ENCODE peak calls at places on chromosome 22, in ten cellular contexts. B is tibial artery, N is Peyer's patch, P is DND-41, Q is IMR-90, R is esophagus squamous epithelium, K is sigmoid colon, Z is cardiac muscle cell, W is stomach, S is A549. X is an unnamed sample.
A peak's percentile ranks its signal among the peaks of the same experiment; 100 is the strongest.

GRCh38 chr22:42277988-42278776 is 7.7 kb upstream of the TCF20 start:
- DNase-seq in S (no peak), K (peak; percentile 60), P (no peak), W (no peak), R (no peak), Q (no peak), B (no peak), Z (peak; percentile 22), N (peak; percentile 66), X (no peak)

GRCh38 chr22:23533328-23533762 is 46.7 kb downstream of the IGLL1 start:
- DNase-seq in K (peak; percentile 56), Z (peak; percentile 61), W (no peak), S (peak; percentile 58), R (no peak), B (peak; percentile 19), P (peak; percentile 82), Q (peak; percentile 10), N (no peak), X (no peak)

GRCh38 chr22:21808130-21808529 is 59.3 kb downstream of the MAPK1 start:
- DNase-seq in R (no peak), Q (no peak), W (no peak), K (no peak), N (no peak), S (no peak), Z (no peak), P (no peak), B (no peak), X (no peak)

GRCh38 chr22:37243402-37244113 is 511 bp downstream of the RAC2 start:
- DNase-seq in S (no peak), P (peak; percentile 82), W (no peak), K (no peak), N (peak; percentile 58), B (no peak), Q (no peak), R (no peak), Z (no peak), X (peak; percentile 21)

GRCh38 chr22:30221121-30221992 is 25.2 kb downstream of the LIF start:
- DNase-seq in P (peak; percentile 98), S (no peak), R (no peak), K (no peak), N (peak; percentile 80), Q (no peak), B (no peak), W (no peak), Z (no peak), X (no peak)

GRCh38 chr22:46027219-46028068 is 50.5 kb upstream of the WNT7B start:
- DNase-seq in K (peak; percentile 80), B (peak; percentile 59), S (no peak), Z (no peak), Q (no peak), N (peak; percentile 86), R (no peak), W (peak; percentile 76), P (no peak), X (peak; percentile 85)

GRCh38 chr22:40670058-40670457 is 9.2 kb upstream of the MCHR1 start:
- DNase-seq in S (no peak), N (no peak), K (no peak), Z (no peak), P (no peak), Q (no peak), R (no peak), B (no peak), W (no peak), X (no peak)

GRCh38 chr22:22037740-22038139 is 55.2 kb upstream of the TOP3B start:
- DNase-seq in Q (peak; percentile 91), Z (peak; percentile 50), N (no peak), P (no peak), S (no peak), K (no peak), R (no peak), W (no peak), B (no peak), X (no peak)

GRCh38 chr22:36015806-36016519 is 12.7 kb downstream of the RBFOX2 start:
- DNase-seq in N (no peak), P (no peak), K (no peak), B (no peak), Z (no peak), W (no peak), S (no peak), Q (no peak), R (no peak), X (no peak)

GRCh38 chr22:39954584-39955055 is 5.6 kb upstream of the TMA7B start:
- DNase-seq in R (no peak), N (no peak), Z (peak; percentile 96), Q (peak; percentile 94), B (no peak), P (no peak), W (no peak), S (no peak), K (no peak), X (no peak)

DNA sequence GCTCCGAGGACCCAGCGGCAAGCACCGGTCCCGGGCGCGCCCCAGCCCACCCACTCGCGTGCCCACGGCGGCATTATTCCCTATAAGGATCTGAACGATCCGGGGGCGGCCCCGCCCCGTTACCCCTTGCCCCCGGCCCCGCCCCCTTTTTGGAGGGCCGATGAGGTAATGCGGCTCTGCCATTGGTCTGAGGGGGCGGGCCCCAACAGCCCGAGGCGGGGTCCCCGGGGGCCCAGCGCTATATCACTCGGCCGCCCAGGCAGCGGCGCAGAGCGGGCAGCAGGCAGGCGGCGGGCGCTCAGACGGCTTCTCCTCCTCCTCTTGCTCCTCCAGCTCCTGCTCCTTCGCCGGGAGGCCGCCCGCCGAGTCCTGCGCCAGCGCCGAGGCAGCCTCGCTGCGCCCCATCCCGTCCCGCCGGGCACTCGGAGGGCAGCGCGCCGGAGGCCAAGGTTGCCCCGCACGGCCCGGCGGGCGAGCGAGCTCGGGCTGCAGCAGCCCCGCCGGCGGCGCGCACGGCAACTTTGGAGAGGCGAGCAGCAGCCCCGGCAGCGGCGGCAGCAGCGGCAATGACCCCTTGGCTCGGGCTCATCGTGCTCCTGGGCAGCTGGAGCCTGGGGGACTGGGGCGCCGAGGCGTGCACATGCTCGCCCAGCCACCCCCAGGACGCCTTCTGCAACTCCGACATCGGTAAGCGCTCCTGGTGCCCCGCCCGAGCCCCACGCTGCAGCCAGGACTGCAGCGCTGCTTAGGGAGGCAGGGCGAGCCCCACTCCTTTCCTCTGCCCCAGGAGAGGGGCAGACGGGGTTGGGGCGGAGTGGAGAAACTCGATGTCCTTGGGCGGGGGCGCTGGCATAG is at the start of gene TIMP3:
- DNase-seq in P (no peak), N (peak; percentile 80), S (peak; percentile 7), W (peak; percentile 63), Z (peak; percentile 88), K (peak; percentile 96), R (no peak), Q (peak; percentile 82), B (peak; percentile 90), X (peak; percentile 94)
- H3K4me1 ChIP-seq in P (peaks cover 9% of the 10 kb centered on the region), N (no peaks in the 10 kb centered on the region), S (no peaks in the 10 kb centered on the region), W (peaks cover 47% of the 10 kb centered on the region), Z (peaks cover 27% of the 10 kb centered on the region), K (peaks cover 40% of the 10 kb centered on the region), R (peaks cover 68% of the 10 kb centered on the region), Q (peaks cover 17% of the 10 kb centered on the region), B (peaks cover 18% of the 10 kb centered on the region), X (no peaks in the 10 kb centered on the region)

GRCh38 chr22:44617828-44618227 is 84.2 kb upstream of the PRR5 start:
- DNase-seq in R (no peak), W (no peak), N (no peak), P (no peak), Z (no peak), Q (no peak), K (no peak), B (no peak), S (no peak), X (no peak)
- TF ChIP-seq CTCF in R (no peak), W (no peak), N (no peak), P (no peak), Z (no peak), Q (no peak), K (no peak), B (no peak), S (no peak), X (no peak)

GRCh38 chr22:47236718-47237117 is 474.3 kb downstream of the TBC1D22A start:
- DNase-seq in W (no peak), K (no peak), P (no peak), R (no peak), Z (no peak), S (no peak), B (no peak), N (no peak), Q (no peak), X (no peak)

GRCh38 chr22:47238886-47239860 is 476.7 kb downstream of the TBC1D22A start:
- DNase-seq in S (no peak), K (no peak), N (no peak), W (no peak), R (no peak), P (no peak), Q (no peak), Z (no peak), B (no peak), X (no peak)

GRCh38 chr22:47245286-47245685 is 482.8 kb downstream of the TBC1D22A start:
- DNase-seq in N (no peak), P (no peak), S (no peak), W (no peak), R (no peak), Q (no peak), Z (no peak), K (no peak), B (no peak), X (no peak)

GRCh38 chr22:47237890-47238480 is 475.5 kb downstream of the TBC1D22A start:
- DNase-seq in P (no peak), N (no peak), Z (no peak), W (no peak), K (no peak), S (no peak), B (no peak), R (no peak), Q (no peak), X (no peak)

DNA sequence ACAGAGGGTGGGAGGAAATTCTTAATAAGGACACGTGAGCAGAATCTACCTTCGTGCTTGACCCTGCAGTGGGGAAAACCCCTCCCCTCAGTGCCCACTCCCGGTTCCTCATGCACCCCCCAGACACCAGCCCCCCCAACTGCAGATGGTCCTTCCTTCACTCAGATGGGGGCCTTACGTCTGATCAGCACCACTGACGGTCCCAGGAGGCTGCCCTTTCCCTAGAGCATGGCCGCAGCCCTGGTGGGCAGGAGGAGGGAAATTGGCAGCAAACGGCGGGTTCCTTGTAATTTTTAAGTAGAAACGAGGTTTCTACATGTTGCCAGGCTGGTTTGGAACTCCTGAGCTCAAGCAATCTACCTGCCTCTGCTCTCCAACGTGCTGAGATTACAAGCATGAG is 477.7 kb downstream of the TBC1D22A start:
- DNase-seq in Q (no peak), S (no peak), K (no peak), P (no peak), R (no peak), Z (no peak), W (no peak), N (no peak), B (no peak), X (no peak)
- H3K9me3 ChIP-seq in Q (no peaks in the 10 kb centered on the region), S (peaks cover 6% of the 10 kb centered on the region), K (no peaks in the 10 kb centered on the region), P (no peaks in the 10 kb centered on the region), R (no peaks in the 10 kb centered on the region), Z (peaks cover 5% of the 10 kb centered on the region), W (peaks cover 11% of the 10 kb centered on the region), N (no peaks in the 10 kb centered on the region), B (no peaks in the 10 kb centered on the region), X (no peaks in the 10 kb centered on the region)

DNA sequence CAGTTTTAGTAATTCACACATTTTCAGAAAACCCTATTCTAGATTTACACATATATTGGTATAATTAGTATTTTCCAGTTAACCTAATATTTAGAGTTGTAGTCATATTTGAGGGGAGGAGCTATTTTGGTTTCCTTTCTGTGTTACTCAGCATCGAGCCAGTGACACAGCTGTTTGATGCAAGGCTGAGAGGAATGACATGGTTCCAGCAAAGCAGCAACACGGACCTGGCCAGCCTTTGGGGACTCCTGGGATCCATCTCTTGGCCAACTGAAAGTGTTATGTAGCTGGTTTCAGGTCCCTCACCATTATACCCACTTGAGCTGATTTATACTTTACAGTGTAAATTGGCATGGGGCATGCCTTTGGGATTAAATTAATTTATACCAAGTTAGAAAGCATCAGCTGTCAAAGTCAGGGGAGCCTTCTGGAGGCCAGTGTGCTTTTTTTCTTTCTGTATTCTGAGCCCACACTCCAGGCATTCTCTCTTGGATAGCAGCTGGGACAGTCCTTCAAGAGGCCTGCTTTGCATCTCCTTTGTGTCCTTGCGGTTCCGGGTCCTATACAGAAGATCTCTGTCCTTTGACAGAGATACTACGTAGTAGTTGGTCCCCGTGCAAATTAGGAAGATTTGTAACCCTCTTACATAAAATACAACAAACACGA is 91.3 kb upstream of the SLC25A18 start:
- DNase-seq in Z (peak; percentile 34), R (no peak), K (no peak), B (no peak), W (no peak), S (no peak), N (no peak), Q (no peak), P (no peak), X (no peak)
- H3K4me1 ChIP-seq in Z (peaks cover 36% of the 10 kb centered on the region), R (no peaks in the 10 kb centered on the region), K (no peaks in the 10 kb centered on the region), B (no peaks in the 10 kb centered on the region), W (peaks cover 7% of the 10 kb centered on the region), S (no peaks in the 10 kb centered on the region), N (no peaks in the 10 kb centered on the region), Q (no peaks in the 10 kb centered on the region), P (no peaks in the 10 kb centered on the region), X (no peaks in the 10 kb centered on the region)

X was measured in right lobe of liver.